ENCODE peak calls at places on chromosomes 7 and 10, in four cellular contexts. K is HEK293T, W is K562, N is HepG2. I is an unnamed sample.

GRCh38 chr10:26697163-26697921 is at the start of gene PDSS1:
- DNase-seq in K (peak; percentile 79), W (peak; percentile 84), N (peak; percentile 46), I (peak; percentile 70)

GRCh38 chr10:29191674-29192073 is 97.2 kb upstream of the LYZL1 start:
- DNase-seq in K (no peak), W (no peak), N (no peak), I (no peak)

GRCh38 chr10:4807803-4808507 is 18.1 kb upstream of the AKR1E2 start:
- DNase-seq in K (no peak), W (no peak), N (peak; percentile 6), I (no peak)

GRCh38 chr10:100345570-100346330 is 1.3 kb upstream of the SCD start:
- DNase-seq in K (no peak), W (no peak), N (peak; percentile 58), I (no peak)

GRCh38 chr7:66362136-66362535 is 157.0 kb downstream of the TPST1 start:
- DNase-seq in K (no peak), W (no peak), N (no peak), I (no peak)

GRCh38 chr7:99504281-99504602 is 220 bp upstream of the ZKSCAN5 start:
- DNase-seq in K (peak; percentile 90), W (no peak), N (peak; percentile 95), I (peak; percentile 100)

GRCh38 chr10:3115685-3116084 is 48.3 kb downstream of the PFKP start:
- DNase-seq in K (no peak), W (no peak), N (no peak), I (no peak)

GRCh38 chr7:139396323-139396951 is 36.7 kb downstream of the LUC7L2 start:
- DNase-seq in K (no peak), W (no peak), N (no peak), I (no peak)

GRCh38 chr7:45917658-45918057 is 3.4 kb downstream of the IGFBP3 start:
- DNase-seq in K (peak; percentile 79), W (peak; percentile 70), N (peak; percentile 28), I (peak; percentile 88)

GRCh38 chr7:155653773-155654172 is 9.3 kb downstream of the RBM33 start:
- DNase-seq in K (no peak), W (no peak), N (no peak), I (no peak)

GRCh38 chr10:94088926-94089381 is 95.2 kb downstream of the PLCE1 start:
- DNase-seq in K (no peak), W (no peak), N (no peak), I (no peak)

GRCh38 chr7:152666078-152666477 is 9.9 kb downstream of the XRCC2 start:
- DNase-seq in K (no peak), W (no peak), N (no peak), I (no peak)
- TF ChIP-seq ELF4 in K (no peak), W (no peak), N (no peak), I (no peak)

GRCh38 chr10:71043858-71044257 is 155.5 kb upstream of the PCBD1 start:
- DNase-seq in K (no peak), W (no peak), N (no peak), I (no peak)

GRCh38 chr10:71045936-71046335 is 157.6 kb upstream of the PCBD1 start:
- DNase-seq in K (no peak), W (no peak), N (no peak), I (no peak)

GRCh38 chr10:71044720-71045119 is 156.4 kb upstream of the PCBD1 start:
- DNase-seq in K (no peak), W (no peak), N (no peak), I (no peak)

GRCh38 chr10:71046747-71047146 is 158.4 kb upstream of the PCBD1 start:
- DNase-seq in K (no peak), W (no peak), N (no peak), I (no peak)

GRCh38 chr10:71045188-71045841 is 156.9 kb upstream of the PCBD1 start:
- DNase-seq in K (no peak), W (no peak), N (no peak), I (no peak)
- TF ChIP-seq ELF4 in K (no peak), W (no peak), N (no peak), I (no peak)

GRCh38 chr7:103094102-103094501 is 19.2 kb downstream of the ARMC10 start:
- DNase-seq in K (no peak), W (no peak), N (no peak), I (no peak)
- TF ChIP-seq ELF4 in K (no peak), W (no peak), N (no peak), I (no peak)

DNA sequence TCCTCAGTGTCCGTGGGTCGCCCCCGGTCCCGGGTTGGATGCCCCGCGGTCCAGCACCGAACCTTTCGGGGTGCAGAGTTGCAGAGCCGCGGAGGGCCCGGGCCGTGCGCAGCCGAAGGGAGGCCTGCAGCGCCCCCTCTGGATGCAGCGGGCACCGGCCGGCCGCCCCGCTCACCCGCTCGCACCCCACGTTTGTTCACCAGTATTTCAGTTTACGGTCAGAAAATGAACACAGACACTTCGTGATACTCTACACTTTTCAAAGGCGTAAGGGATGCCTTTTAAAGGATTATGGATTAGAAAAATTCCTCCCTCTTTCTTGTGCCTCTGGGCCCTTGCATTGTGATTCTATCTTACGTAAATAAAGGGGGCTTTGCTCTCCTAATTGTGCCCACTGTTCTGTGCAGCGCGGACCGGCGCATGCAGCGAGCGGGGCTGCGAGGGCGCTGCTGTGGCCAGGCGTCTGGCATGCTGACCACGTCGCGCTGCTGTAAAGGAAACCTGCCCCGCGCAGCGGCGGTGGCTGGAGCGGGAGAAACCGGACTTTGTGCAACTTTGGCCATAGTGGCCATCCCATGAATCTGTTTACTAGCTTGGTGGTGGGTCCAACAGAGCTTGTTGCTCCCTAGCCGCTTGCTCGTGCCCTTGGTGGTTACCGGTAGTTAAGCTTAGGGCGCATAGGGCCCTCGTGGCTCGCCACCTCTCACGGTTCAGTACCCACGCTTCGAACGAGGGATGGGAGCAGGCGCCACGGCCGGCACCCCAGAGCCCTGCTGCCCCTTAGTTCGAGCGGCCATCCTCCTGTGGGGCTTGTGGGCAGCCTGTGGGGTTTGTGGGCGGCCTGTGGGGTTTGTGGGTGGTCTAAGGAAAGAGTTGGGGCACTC is 755 bp upstream of the MEST start:
- DNase-seq in K (no peak), W (no peak), N (no peak), I (peak; percentile 71)
- TF ChIP-seq ELF4 in K (no peak), W (no peak), N (no peak), I (no peak)

GRCh38 chr7:19202599-19202998 is 57.4 kb upstream of the FERD3L start:
- DNase-seq in K (no peak), W (no peak), N (no peak), I (no peak)
- TF ChIP-seq ELF4 in K (no peak), W (no peak), N (no peak), I (no peak)

I was measured in WTC11.